ENCODE peak calls at places on chromosome 3, in nine cellular contexts. K is GM23248, V is HepG2, L is neural progenitor cell, Y is mammary epithelial cell, X is MM.1S, B is hepatocyte, C is K562, H is fibroblast of lung. Q is an unnamed sample.

GRCh38 chr3:58585994-58586393 is 8.8 kb upstream of the FAM107A start:
- DNase-seq in B (no peak), H (no peak), L (peak; percentile 52), C (no peak), V (no peak), K (peak; percentile 40), Y (no peak), X (no peak), Q (no peak)

GRCh38 chr3:43914269-43914668 is 223.5 kb downstream of the ABHD5 start:
- DNase-seq in L (no peak), X (no peak), V (no peak), B (no peak), C (no peak), H (no peak), K (no peak), Y (no peak), Q (no peak)

GRCh38 chr3:179321585-179322322 is 1.1 kb upstream of the ZNF639 start:
- DNase-seq in X (peak; percentile 49), B (peak; percentile 49), V (peak; percentile 29), C (peak; percentile 53), K (peak; percentile 78), L (peak; percentile 42), H (peak; percentile 70), Y (peak; percentile 41), Q (peak; percentile 74)

GRCh38 chr3:126527455-126528211 is 3.7 kb downstream of the CHST13 start:
- DNase-seq in X (no peak), H (no peak), Y (no peak), B (no peak), V (no peak), K (no peak), C (no peak), L (no peak), Q (no peak)

GRCh38 chr3:129383292-129383860 is 45.1 kb downstream of the EFCAB12 start:
- DNase-seq in X (peak; percentile 52), L (peak; percentile 88), H (peak; percentile 70), K (peak; percentile 82), B (peak; percentile 78), Y (peak; percentile 49), V (peak; percentile 74), C (peak; percentile 76), Q (peak; percentile 90)

GRCh38 chr3:18426597-18426996 is 1.5 kb upstream of the SATB1 start:
- DNase-seq in H (no peak), B (no peak), K (no peak), Y (no peak), X (no peak), L (no peak), C (no peak), V (no peak), Q (no peak)

GRCh38 chr3:186782542-186783069 is 771 bp upstream of the EIF4A2 start:
- DNase-seq in L (no peak), Y (no peak), X (peak; percentile 68), K (no peak), V (peak; percentile 30), H (no peak), B (no peak), C (no peak), Q (peak; percentile 82)

GRCh38 chr3:18011387-18011786 is 269.0 kb upstream of the TBC1D5 start:
- DNase-seq in K (no peak), V (no peak), B (no peak), C (no peak), Y (no peak), L (no peak), X (no peak), H (no peak), Q (no peak)

GRCh38 chr3:70824785-70825184 is 512.3 kb upstream of the MDFIC2 start:
- DNase-seq in X (no peak), B (no peak), C (no peak), V (no peak), L (no peak), H (peak; percentile 86), K (peak; percentile 58), Y (peak; percentile 54), Q (no peak)

GRCh38 chr3:52471371-52472238 is 16.2 kb downstream of the NISCH start:
- DNase-seq in C (no peak), L (peak; percentile 68), B (peak; percentile 69), V (no peak), Y (no peak), K (peak; percentile 69), X (peak; percentile 37), H (peak; percentile 60), Q (peak; percentile 77)

GRCh38 chr3:188370081-188370830 is 216.3 kb downstream of the LPP start:
- DNase-seq in C (no peak), V (no peak), L (no peak), H (no peak), X (no peak), K (no peak), B (no peak), Y (peak; percentile 60), Q (no peak)

GRCh38 chr3:29693863-29694262 is 413.0 kb downstream of the RBMS3 start:
- DNase-seq in Y (peak; percentile 57), H (peak; percentile 81), V (no peak), K (peak; percentile 79), C (no peak), X (no peak), L (peak; percentile 73), B (peak; percentile 30), Q (no peak)

GRCh38 chr3:142976621-142977398 is 13.3 kb upstream of the PAQR9 start:
- DNase-seq in B (peak; percentile 66), Y (peak; percentile 89), K (peak; percentile 96), V (peak; percentile 76), X (no peak), H (peak; percentile 91), C (peak; percentile 90), L (no peak), Q (no peak)

GRCh38 chr3:72889310-72890165 is 1.7 kb downstream of the GXYLT2 start:
- DNase-seq in X (no peak), C (no peak), K (no peak), B (no peak), V (no peak), H (no peak), L (no peak), Y (no peak), Q (no peak)

GRCh38 chr3:72887723-72888545 is at the start of gene GXYLT2:
- DNase-seq in X (peak; percentile 32), H (peak; percentile 80), C (peak; percentile 64), V (peak; percentile 48), K (peak; percentile 81), L (peak; percentile 93), B (peak; percentile 86), Y (peak; percentile 64), Q (peak; percentile 67)

GRCh38 chr3:72890166-72890925 is 2.5 kb downstream of the GXYLT2 start:
- DNase-seq in C (no peak), X (no peak), K (no peak), L (no peak), H (no peak), Y (peak; percentile 27), V (peak; percentile 11), B (no peak), Q (no peak)

GRCh38 chr3:72887378-72887722 is 496 bp upstream of the GXYLT2 start:
- DNase-seq in X (no peak), V (no peak), B (no peak), C (no peak), Y (no peak), H (peak; percentile 40), L (no peak), K (peak; percentile 40), Q (no peak)

DNA sequence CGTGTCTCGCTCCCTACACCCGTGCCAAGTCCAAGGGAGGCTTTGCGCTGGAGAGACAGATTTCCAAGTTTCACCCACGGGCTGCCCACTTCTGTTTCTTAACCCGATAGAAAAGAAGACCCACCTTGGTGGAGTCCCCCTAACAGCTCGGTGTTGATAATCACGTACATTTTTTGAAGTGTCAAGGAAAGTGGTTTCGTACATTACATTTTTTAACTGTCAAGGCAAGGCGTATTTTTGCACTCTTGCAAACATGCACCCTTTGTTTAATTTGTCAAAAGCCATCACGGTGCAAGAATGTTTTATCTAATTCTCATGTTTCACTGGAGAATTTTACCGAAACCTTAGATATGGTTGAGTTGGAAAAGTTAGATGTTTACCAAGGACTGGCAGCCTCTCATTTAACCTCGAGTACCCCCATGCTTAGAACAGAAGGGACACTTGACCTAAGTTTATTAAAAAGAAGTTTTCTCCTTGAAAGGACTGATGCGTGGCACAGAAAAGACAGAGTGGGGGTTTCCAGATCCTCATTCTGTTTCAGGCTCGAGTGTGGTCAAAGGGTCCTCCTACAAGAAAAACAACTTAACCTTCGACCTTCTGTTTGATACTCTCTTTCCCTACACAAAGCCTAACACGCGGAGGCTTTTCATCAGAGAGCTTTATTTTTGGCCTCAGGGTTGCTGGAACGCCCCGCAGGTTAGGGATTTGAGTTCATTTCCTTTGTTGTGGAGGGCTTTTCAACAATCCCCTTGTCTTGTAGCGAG is 882 bp downstream of the GXYLT2 start:
- DNase-seq in H (peak; percentile 37), L (peak; percentile 93), C (no peak), K (peak; percentile 14), V (peak; percentile 51), Y (peak; percentile 23), B (no peak), X (no peak), Q (no peak)
- H3K27ac ChIP-seq in H (no peak overlapping the region), L (no peak overlapping the region), C (peak overlapping the region; percentile 40), K (no peak overlapping the region), V (peak overlapping the region; percentile 50), Y (peak overlapping the region; percentile 23), B (peak overlapping the region; percentile 81), X (no peak overlapping the region), Q (no peak overlapping the region)

DNA sequence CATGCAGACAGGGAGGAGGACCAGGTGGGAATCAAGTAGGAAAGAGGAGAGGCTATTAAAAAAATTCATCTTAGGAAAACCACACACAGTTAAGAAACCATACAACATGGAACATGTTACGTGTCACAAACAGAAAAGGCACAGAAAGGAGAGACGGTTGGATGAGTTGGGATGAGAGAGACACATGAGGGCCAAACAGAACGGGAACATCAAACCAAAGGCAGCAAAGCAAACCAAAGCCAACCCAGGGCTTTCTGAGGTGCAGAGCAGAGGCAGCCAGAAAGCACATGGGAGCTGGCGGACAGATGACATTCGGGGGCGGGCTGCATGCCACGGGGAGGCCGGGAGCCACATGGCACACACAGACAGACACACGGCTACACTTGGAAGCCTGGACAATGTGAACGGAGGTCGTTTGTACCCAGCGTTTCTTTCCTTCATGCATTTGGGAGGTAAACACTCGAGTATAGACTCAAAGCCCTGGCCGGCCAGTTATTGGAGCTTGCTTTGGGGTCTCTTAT is 8.6 kb upstream of the SEC13 start:
- DNase-seq in K (no peak), C (no peak), V (no peak), B (no peak), H (no peak), L (no peak), Y (no peak), X (no peak), Q (no peak)
- H3K27me3 ChIP-seq in K (peaks cover 72% of the 10 kb centered on the region), C (peaks cover 90% of the 10 kb centered on the region), V (peaks cover 20% of the 10 kb centered on the region), B (peaks cover 49% of the 10 kb centered on the region), H (peaks cover 60% of the 10 kb centered on the region), L (peaks cover 67% of the 10 kb centered on the region), Y (peaks cover 5% of the 10 kb centered on the region), X (peaks cover 76% of the 10 kb centered on the region), Q (no peaks in the 10 kb centered on the region)

GRCh38 chr3:161084277-161084676 is 20.9 kb downstream of the B3GALNT1 start:
- DNase-seq in C (no peak), K (no peak), X (no peak), L (no peak), Y (no peak), H (no peak), B (no peak), V (no peak), Q (no peak)
- H3K4me2 ChIP-seq in C (no peak overlapping the region), K (no peak overlapping the region), X (no peak overlapping the region), L (no peak overlapping the region), Y (no peak overlapping the region), H (no peak overlapping the region), B (no peak overlapping the region), V (no peak overlapping the region), Q (no peak overlapping the region)

DNA sequence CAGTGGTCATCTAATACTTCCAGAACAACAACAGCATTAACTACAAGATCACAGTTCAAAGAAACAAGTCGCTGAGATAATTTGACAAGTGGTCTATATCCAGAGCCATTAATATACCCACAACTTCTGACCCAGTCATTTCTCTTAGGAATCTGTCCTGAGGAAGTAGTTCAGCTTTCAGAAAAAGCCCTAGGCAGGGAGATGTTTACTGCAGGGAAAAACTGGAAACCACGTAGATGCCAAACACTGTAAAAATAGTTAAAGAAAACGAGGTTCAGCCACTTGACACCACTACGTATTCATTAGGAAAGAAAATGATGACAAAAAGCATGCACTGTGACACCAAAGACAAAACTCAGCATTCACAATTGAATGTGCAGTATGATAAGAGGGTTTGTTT is 22.3 kb upstream of the CDCP1 start:
- DNase-seq in K (no peak), H (no peak), L (no peak), B (no peak), Y (no peak), X (no peak), V (no peak), C (no peak), Q (no peak)
- H3K27ac ChIP-seq in K (peak overlapping the region; percentile 94), H (peak overlapping the region; percentile 13), L (no peak overlapping the region), B (no peak overlapping the region), Y (peak overlapping the region; percentile 96), X (no peak overlapping the region), V (no peak overlapping the region), C (no peak overlapping the region), Q (no peak overlapping the region)

Q was measured in Karpas-422.